ENCODE peak calls at places on chromosomes 13 and 19, in seven cellular contexts. E is suprapubic skin, O is stomach, N is transverse colon, R is esophagus muscularis mucosa, L is K562, I is prostate gland. X is an unnamed sample.

GRCh38 chr19:41705393-41706174 is 2.8 kb upstream of the CEACAM5 start:
- DNase-seq in E (no peak), O (no peak), N (peak; percentile 55), R (no peak), L (peak; percentile 49), I (no peak), X (no peak)

GRCh38 chr13:48110930-48111721 is 16.2 kb upstream of the MED4 start:
- DNase-seq in E (no peak), O (no peak), N (no peak), R (no peak), L (no peak), I (no peak), X (no peak)

GRCh38 chr19:52778811-52779210 is 7.8 kb downstream of the ZNF600 start:
- DNase-seq in E (no peak), O (no peak), N (no peak), R (no peak), L (no peak), I (no peak), X (no peak)

GRCh38 chr13:22369840-22370239 is 699.0 kb downstream of the FGF9 start:
- DNase-seq in E (no peak), O (no peak), N (no peak), R (no peak), L (no peak), I (no peak), X (no peak)

GRCh38 chr13:62320129-62320724 is 904.6 kb upstream of the PCDH20 start:
- DNase-seq in E (no peak), O (no peak), N (no peak), R (no peak), L (no peak), I (no peak), X (no peak)

GRCh38 chr13:90230311-90230710 is 1117.2 kb upstream of the MIR17HG start:
- DNase-seq in E (no peak), O (no peak), N (no peak), R (no peak), L (no peak), I (no peak), X (peak; percentile 59)

GRCh38 chr19:21482863-21483276 is 22.5 kb upstream of the ZNF429 start:
- DNase-seq in E (no peak), O (peak; percentile 63), N (peak; percentile 48), R (no peak), L (peak; percentile 30), I (no peak), X (peak; percentile 88)

GRCh38 chr13:66532845-66533244 is 697.3 kb downstream of the PCDH9 start:
- DNase-seq in E (no peak), O (no peak), N (no peak), R (no peak), L (no peak), I (no peak), X (no peak)

GRCh38 chr13:25686831-25687495 is 315.2 kb downstream of the ATP8A2 start:
- DNase-seq in E (no peak), O (no peak), N (no peak), R (peak; percentile 74), L (no peak), I (no peak), X (no peak)

GRCh38 chr19:11421607-11422098 is 2.5 kb upstream of the RGL3 start:
- DNase-seq in E (no peak), O (peak; percentile 72), N (peak; percentile 63), R (no peak), L (peak; percentile 89), I (no peak), X (peak; percentile 85)

GRCh38 chr13:80116107-80116506 is 224.8 kb downstream of the SPRY2 start:
- DNase-seq in E (no peak), O (no peak), N (no peak), R (no peak), L (no peak), I (no peak), X (no peak)

GRCh38 chr19:13987101-13987890 is 18.8 kb downstream of the RFX1 start:
- DNase-seq in E (no peak), O (peak; percentile 45), N (no peak), R (no peak), L (no peak), I (no peak), X (peak; percentile 88)

GRCh38 chr13:42539670-42540069 is 34.3 kb upstream of the TNFSF11 start:
- DNase-seq in E (no peak), O (no peak), N (no peak), R (no peak), L (no peak), I (no peak), X (no peak)

GRCh38 chr13:103022328-103022727 is 43.9 kb downstream of the SLC10A2 start:
- DNase-seq in E (no peak), O (no peak), N (no peak), R (no peak), L (no peak), I (peak; percentile 51), X (no peak)

GRCh38 chr13:25281193-25281936 is 5.9 kb downstream of the MTMR6 start:
- DNase-seq in E (no peak), O (no peak), N (no peak), R (no peak), L (no peak), I (no peak), X (no peak)

GRCh38 chr19:14971474-14971873 is 8.2 kb downstream of the SLC1A6 start:
- DNase-seq in E (no peak), O (no peak), N (no peak), R (no peak), L (no peak), I (no peak), X (no peak)

GRCh38 chr13:77523834-77524728 is 11.4 kb upstream of the SCEL start:
- DNase-seq in E (no peak), O (no peak), N (no peak), R (peak; percentile 17), L (no peak), I (no peak), X (no peak)

GRCh38 chr13:111614613-111615012 is 294.2 kb downstream of the TEX29 start:
- DNase-seq in E (no peak), O (no peak), N (no peak), R (no peak), L (no peak), I (no peak), X (no peak)
- TF ChIP-seq POLR2A in E (no peak), O (no peak), N (no peak), R (no peak), L (no peak), I (no peak), X (no peak)

GRCh38 chr19:32240316-32240715 is 105.1 kb upstream of the ZNF507 start:
- DNase-seq in E (no peak), O (no peak), N (no peak), R (no peak), L (no peak), I (no peak), X (no peak)
- TF ChIP-seq POLR2AphosphoS5 in E (no peak), O (no peak), N (no peak), R (no peak), L (no peak), I (no peak), X (no peak)

GRCh38 chr19:58367698-58368454 is 5.3 kb upstream of the ZNF497 start:
- DNase-seq in E (no peak), O (no peak), N (no peak), R (no peak), L (no peak), I (no peak), X (no peak)

GRCh38 chr19:58362272-58362994 is at the start of gene ZNF497:
- DNase-seq in E (peak; percentile 97), O (peak; percentile 98), N (peak; percentile 98), R (peak; percentile 98), L (peak; percentile 98), I (peak; percentile 96), X (peak; percentile 100)

GRCh38 chr19:58368561-58369360 is 6.2 kb upstream of the ZNF497 start:
- DNase-seq in E (no peak), O (no peak), N (no peak), R (no peak), L (no peak), I (no peak), X (peak; percentile 67)

GRCh38 chr19:58364127-58364526 is 1.6 kb upstream of the ZNF497 start:
- DNase-seq in E (no peak), O (no peak), N (no peak), R (no peak), L (no peak), I (no peak), X (no peak)

GRCh38 chr19:58366576-58367430 is 4.3 kb upstream of the ZNF497 start:
- DNase-seq in E (no peak), O (no peak), N (no peak), R (no peak), L (no peak), I (no peak), X (no peak)
- TF ChIP-seq CTCF in E (no peak), O (no peak), N (no peak), R (no peak), L (no peak), I (no peak), X (no peak)

GRCh38 chr19:23241433-23241832 is 8.8 kb downstream of the ZNF724 start:
- DNase-seq in E (no peak), O (no peak), N (no peak), R (no peak), L (no peak), I (no peak), X (no peak)
- TF ChIP-seq POLR2A in E (no peak), O (no peak), N (no peak), R (no peak), L (no peak), I (no peak), X (no peak)

GRCh38 chr19:38210458-38210987 is 13.5 kb downstream of the DPF1 start:
- DNase-seq in E (no peak), O (no peak), N (peak; percentile 21), R (no peak), L (peak; percentile 67), I (no peak), X (no peak)

GRCh38 chr19:38209152-38209551 is 14.9 kb downstream of the DPF1 start:
- DNase-seq in E (no peak), O (no peak), N (no peak), R (no peak), L (no peak), I (no peak), X (no peak)

GRCh38 chr19:38208571-38208970 is 15.5 kb downstream of the DPF1 start:
- DNase-seq in E (no peak), O (no peak), N (no peak), R (no peak), L (no peak), I (no peak), X (no peak)

GRCh38 chr19:38211206-38211605 is 12.8 kb downstream of the DPF1 start:
- DNase-seq in E (no peak), O (no peak), N (no peak), R (no peak), L (peak; percentile 44), I (no peak), X (no peak)

GRCh38 chr19:38209671-38210457 is 14.2 kb downstream of the DPF1 start:
- DNase-seq in E (no peak), O (peak; percentile 49), N (peak; percentile 47), R (peak; percentile 95), L (no peak), I (peak; percentile 30), X (no peak)
- TF ChIP-seq POLR2AphosphoS5 in E (peak; percentile 65), O (no peak), N (peak; percentile 52), R (peak; percentile 78), L (no peak), I (peak; percentile 66), X (peak; percentile 83)